ENCODE peak calls at places on chromosome 12, in nine cellular contexts. V is NK-92 treated with Interleukin-12 subunit alpha and Interleukin-12 subunit beta, amount 100 ng/mL, for 24 hours; S is T-helper 1 cell; M is mesenchymal stem cell; P is psoas muscle; X is heart left ventricle; T is fibroblast of the conjunctiva; L is GM04503; H is effector memory CD4-positive, alpha-beta T cell. C is an unnamed sample.

GRCh38 chr12:111448831-111449790 is 43.4 kb downstream of the SH2B3 start:
- DNase-seq in L (no peak), M (no peak), V (no peak), H (no peak), S (no peak), T (no peak), X (no peak), P (no peak), C (no peak)

GRCh38 chr12:62247242-62247641 is 13.0 kb upstream of the USP15 start:
- DNase-seq in S (no peak), H (no peak), M (no peak), X (no peak), P (no peak), T (no peak), L (no peak), V (no peak), C (no peak)

GRCh38 chr12:15880721-15881120 is 1.5 kb upstream of the STRAP start:
- DNase-seq in P (no peak), H (no peak), X (no peak), T (no peak), V (no peak), L (no peak), S (no peak), M (no peak), C (no peak)

GRCh38 chr12:110555509-110556406 is 27.4 kb downstream of the PPTC7 start:
- DNase-seq in L (peak), S (no peak), T (no peak), H (no peak), P (no peak), V (no peak), X (no peak), M (peak), C (no peak)

GRCh38 chr12:31215521-31216232 is 110.3 kb downstream of the SINHCAF start:
- DNase-seq in M (no peak), T (no peak), V (no peak), H (no peak), S (no peak), L (no peak), X (no peak), P (no peak), C (no peak)

GRCh38 chr12:123479442-123480180 is 21.7 kb downstream of the SNRNP35 start:
- DNase-seq in T (no peak), V (no peak), H (no peak), X (no peak), L (no peak), S (no peak), P (peak), M (no peak), C (no peak)

GRCh38 chr12:104588048-104588942 is 131.5 kb downstream of the CHST11 start:
- DNase-seq in V (no peak), L (no peak), P (no peak), M (peak), S (no peak), X (no peak), T (no peak), H (no peak), C (no peak)

GRCh38 chr12:97075583-97076268 is 168.7 kb downstream of the NEDD1 start:
- DNase-seq in M (no peak), T (no peak), P (no peak), X (no peak), S (no peak), V (no peak), H (no peak), L (no peak), C (no peak)

GRCh38 chr12:125387206-125387605 is 322.0 kb downstream of the AACS start:
- DNase-seq in S (no peak), X (no peak), P (no peak), V (no peak), T (no peak), H (no peak), L (no peak), M (no peak), C (no peak)

GRCh38 chr12:23760495-23760894 is 189.0 kb downstream of the SOX5 start:
- DNase-seq in L (no peak), P (no peak), X (no peak), V (no peak), S (no peak), H (no peak), M (no peak), T (no peak), C (no peak)